ENCODE peak calls at places on chromosome 19, in ten cellular contexts. One of them, this sample, is unnamed.

GRCh38 chr19:38569368-38569983 is 48.3 kb downstream of the MAP4K1 start:
- DNase-seq in thoracic aorta: no peak
- DNase-seq in pancreas: no peak
- DNase-seq in GM13976: no peak
- DNase-seq in glutamatergic neuron: no peak
- DNase-seq in fibroblast of mammary gland: no peak
- DNase-seq in astrocyte of the spinal cord: no peak
- DNase-seq in lung: no peak
- DNase-seq in cardiac muscle cell: no peak
- DNase-seq in tibial artery: no peak
- DNase-seq in this sample: no peak

GRCh38 chr19:19106061-19106551 is 32.2 kb downstream of the TMEM161A start:
- DNase-seq in tibial artery: no peak
- DNase-seq in thoracic aorta: no peak
- DNase-seq in GM13976: no peak
- DNase-seq in pancreas: no peak
- DNase-seq in fibroblast of mammary gland: peak
- DNase-seq in glutamatergic neuron: peak
- DNase-seq in cardiac muscle cell: peak
- DNase-seq in lung: no peak
- DNase-seq in astrocyte of the spinal cord: no peak
- DNase-seq in this sample: no peak

GRCh38 chr19:8036438-8037099 is 16.0 kb upstream of the CCL25 start:
- DNase-seq in GM13976: no peak
- DNase-seq in glutamatergic neuron: no peak
- DNase-seq in pancreas: no peak
- DNase-seq in thoracic aorta: no peak
- DNase-seq in fibroblast of mammary gland: no peak
- DNase-seq in tibial artery: no peak
- DNase-seq in astrocyte of the spinal cord: no peak
- DNase-seq in cardiac muscle cell: no peak
- DNase-seq in lung: no peak
- DNase-seq in this sample: no peak

GRCh38 chr19:52922841-52923781 is at the start of gene ZNF888:
- DNase-seq in GM13976: peak
- DNase-seq in fibroblast of mammary gland: peak
- DNase-seq in pancreas: peak
- DNase-seq in thoracic aorta: peak
- DNase-seq in tibial artery: peak
- DNase-seq in cardiac muscle cell: peak
- DNase-seq in glutamatergic neuron: peak
- DNase-seq in lung: peak
- DNase-seq in astrocyte of the spinal cord: peak
- DNase-seq in this sample: peak

GRCh38 chr19:639251-640155 is at the start of gene FGF22:
- DNase-seq in fibroblast of mammary gland: peak
- DNase-seq in thoracic aorta: peak
- DNase-seq in GM13976: peak
- DNase-seq in glutamatergic neuron: peak
- DNase-seq in cardiac muscle cell: peak
- DNase-seq in lung: peak
- DNase-seq in pancreas: peak
- DNase-seq in astrocyte of the spinal cord: peak
- DNase-seq in tibial artery: peak
- DNase-seq in this sample: peak

GRCh38 chr19:13026478-13026999 is 31.3 kb downstream of the NFIX start:
- DNase-seq in pancreas: peak
- DNase-seq in lung: no peak
- DNase-seq in tibial artery: peak
- DNase-seq in thoracic aorta: no peak
- DNase-seq in astrocyte of the spinal cord: no peak
- DNase-seq in GM13976: no peak
- DNase-seq in glutamatergic neuron: no peak
- DNase-seq in fibroblast of mammary gland: peak
- DNase-seq in cardiac muscle cell: no peak
- DNase-seq in this sample: no peak

GRCh38 chr19:11663162-11663561 is 65.9 kb downstream of the ZNF627 start:
- DNase-seq in tibial artery: no peak
- DNase-seq in cardiac muscle cell: no peak
- DNase-seq in pancreas: no peak
- DNase-seq in fibroblast of mammary gland: no peak
- DNase-seq in lung: no peak
- DNase-seq in astrocyte of the spinal cord: no peak
- DNase-seq in thoracic aorta: no peak
- DNase-seq in GM13976: no peak
- DNase-seq in glutamatergic neuron: no peak
- DNase-seq in this sample: no peak

GRCh38 chr19:52945652-52946321 is 16.9 kb downstream of the ZNF816 start:
- DNase-seq in glutamatergic neuron: no peak
- DNase-seq in GM13976: no peak
- DNase-seq in cardiac muscle cell: no peak
- DNase-seq in tibial artery: no peak
- DNase-seq in astrocyte of the spinal cord: no peak
- DNase-seq in pancreas: no peak
- DNase-seq in fibroblast of mammary gland: no peak
- DNase-seq in thoracic aorta: no peak
- DNase-seq in lung: no peak
- DNase-seq in this sample: no peak

GRCh38 chr19:9835507-9835949 is 410 bp downstream of the PIN1 start:
- DNase-seq in glutamatergic neuron: no peak
- DNase-seq in tibial artery: no peak
- DNase-seq in GM13976: no peak
- DNase-seq in lung: peak
- DNase-seq in cardiac muscle cell: no peak
- DNase-seq in pancreas: no peak
- DNase-seq in thoracic aorta: no peak
- DNase-seq in astrocyte of the spinal cord: no peak
- DNase-seq in fibroblast of mammary gland: no peak
- DNase-seq in this sample: no peak

GRCh38 chr19:9834302-9834725 is 804 bp upstream of the PIN1 start:
- DNase-seq in lung: no peak
- DNase-seq in glutamatergic neuron: no peak
- DNase-seq in GM13976: no peak
- DNase-seq in astrocyte of the spinal cord: no peak
- DNase-seq in fibroblast of mammary gland: no peak
- DNase-seq in pancreas: no peak
- DNase-seq in cardiac muscle cell: no peak
- DNase-seq in thoracic aorta: no peak
- DNase-seq in tibial artery: no peak
- DNase-seq in this sample: no peak

GRCh38 chr19:9834726-9835506 is at the start of gene PIN1:
- DNase-seq in thoracic aorta: peak
- DNase-seq in cardiac muscle cell: peak
- DNase-seq in glutamatergic neuron: peak
- DNase-seq in tibial artery: peak
- DNase-seq in fibroblast of mammary gland: peak
- DNase-seq in astrocyte of the spinal cord: peak
- DNase-seq in GM13976: peak
- DNase-seq in pancreas: peak
- DNase-seq in lung: peak
- DNase-seq in this sample: peak

GRCh38 chr19:9838324-9838723 is 3.2 kb downstream of the PIN1 start:
- DNase-seq in cardiac muscle cell: no peak
- DNase-seq in thoracic aorta: no peak
- DNase-seq in astrocyte of the spinal cord: no peak
- DNase-seq in fibroblast of mammary gland: no peak
- DNase-seq in lung: no peak
- DNase-seq in GM13976: no peak
- DNase-seq in pancreas: no peak
- DNase-seq in glutamatergic neuron: no peak
- DNase-seq in tibial artery: no peak
- DNase-seq in this sample: no peak

GRCh38 chr19:9836021-9836420 is 903 bp downstream of the PIN1 start:
- DNase-seq in cardiac muscle cell: peak
- DNase-seq in lung: no peak
- DNase-seq in astrocyte of the spinal cord: peak
- DNase-seq in GM13976: no peak
- DNase-seq in glutamatergic neuron: no peak
- DNase-seq in tibial artery: no peak
- DNase-seq in fibroblast of mammary gland: peak
- DNase-seq in pancreas: no peak
- DNase-seq in thoracic aorta: no peak
- DNase-seq in this sample: no peak
- TF ChIP-seq CTCF in cardiac muscle cell: no peak
- TF ChIP-seq CTCF in lung: no peak
- TF ChIP-seq CTCF in astrocyte of the spinal cord: no peak
- TF ChIP-seq CTCF in GM13976: no peak
- TF ChIP-seq CTCF in glutamatergic neuron: no peak
- TF ChIP-seq CTCF in tibial artery: no peak
- TF ChIP-seq CTCF in fibroblast of mammary gland: no peak
- TF ChIP-seq CTCF in pancreas: no peak
- TF ChIP-seq CTCF in thoracic aorta: no peak
- TF ChIP-seq CTCF in this sample: no peak

GRCh38 chr19:2184422-2185012 is 20.8 kb downstream of the DOT1L start:
- DNase-seq in pancreas: no peak
- DNase-seq in cardiac muscle cell: no peak
- DNase-seq in glutamatergic neuron: no peak
- DNase-seq in lung: no peak
- DNase-seq in tibial artery: no peak
- DNase-seq in thoracic aorta: no peak
- DNase-seq in GM13976: no peak
- DNase-seq in astrocyte of the spinal cord: no peak
- DNase-seq in fibroblast of mammary gland: no peak
- DNase-seq in this sample: no peak

GRCh38 chr19:2188708-2189385 is 25.1 kb downstream of the DOT1L start:
- DNase-seq in lung: no peak
- DNase-seq in astrocyte of the spinal cord: no peak
- DNase-seq in glutamatergic neuron: no peak
- DNase-seq in GM13976: no peak
- DNase-seq in thoracic aorta: no peak
- DNase-seq in pancreas: no peak
- DNase-seq in tibial artery: no peak
- DNase-seq in fibroblast of mammary gland: peak
- DNase-seq in cardiac muscle cell: no peak
- DNase-seq in this sample: no peak

GRCh38 chr19:2185734-2186070 is 22.0 kb downstream of the DOT1L start:
- DNase-seq in GM13976: no peak
- DNase-seq in lung: no peak
- DNase-seq in cardiac muscle cell: no peak
- DNase-seq in pancreas: no peak
- DNase-seq in fibroblast of mammary gland: no peak
- DNase-seq in astrocyte of the spinal cord: no peak
- DNase-seq in glutamatergic neuron: no peak
- DNase-seq in tibial artery: no peak
- DNase-seq in thoracic aorta: no peak
- DNase-seq in this sample: no peak

GRCh38 chr19:2187164-2187563 is 23.4 kb downstream of the DOT1L start:
- DNase-seq in lung: no peak
- DNase-seq in fibroblast of mammary gland: no peak
- DNase-seq in pancreas: no peak
- DNase-seq in tibial artery: no peak
- DNase-seq in astrocyte of the spinal cord: no peak
- DNase-seq in glutamatergic neuron: no peak
- DNase-seq in GM13976: no peak
- DNase-seq in thoracic aorta: no peak
- DNase-seq in cardiac muscle cell: no peak
- DNase-seq in this sample: no peak

DNA sequence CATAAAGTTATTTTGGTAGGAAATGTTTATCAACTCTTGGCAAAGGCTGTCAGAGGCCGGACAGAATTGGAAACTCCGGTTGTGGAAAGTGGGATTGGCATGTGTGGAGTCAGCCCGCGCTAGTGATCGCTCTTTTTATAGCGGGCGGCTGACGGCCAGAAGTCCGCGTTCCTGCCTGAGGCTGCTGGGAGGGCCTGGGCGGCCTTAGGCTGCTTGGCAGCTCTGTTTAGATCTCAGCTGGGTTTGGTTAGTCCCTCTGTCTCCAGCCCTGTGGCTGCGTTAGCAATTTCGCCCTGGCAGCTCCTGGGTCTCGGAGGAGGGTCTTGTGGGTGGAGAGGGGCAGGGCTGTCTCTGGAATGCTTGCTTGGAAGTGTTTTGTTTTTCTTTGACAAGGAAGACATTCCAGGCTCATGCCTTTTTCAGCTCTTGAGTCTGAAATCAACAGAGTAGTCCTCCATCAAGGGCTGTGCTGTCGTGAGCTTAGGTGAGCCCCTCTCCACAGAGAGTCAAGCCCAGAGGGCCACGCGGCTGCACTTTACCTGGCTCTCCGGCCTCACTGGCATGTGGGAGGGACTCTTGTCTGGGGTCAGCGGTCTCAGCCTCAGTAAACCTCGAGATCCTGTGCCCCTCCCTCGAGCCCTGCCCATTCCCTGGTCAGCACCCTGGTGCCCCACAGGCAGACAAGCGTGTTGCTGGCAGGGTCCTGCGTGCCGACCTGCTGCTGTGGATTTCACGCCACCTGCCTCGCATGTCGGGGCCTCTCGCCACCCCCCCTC is 22.5 kb downstream of the DOT1L start:
- DNase-seq in glutamatergic neuron: no peak
- DNase-seq in tibial artery: peak
- DNase-seq in GM13976: no peak
- DNase-seq in astrocyte of the spinal cord: peak
- DNase-seq in fibroblast of mammary gland: peak
- DNase-seq in pancreas: no peak
- DNase-seq in lung: peak
- DNase-seq in cardiac muscle cell: peak
- DNase-seq in thoracic aorta: peak
- DNase-seq in this sample: no peak
- TF ChIP-seq CTCF in glutamatergic neuron: no peak
- TF ChIP-seq CTCF in tibial artery: no peak
- TF ChIP-seq CTCF in GM13976: no peak
- TF ChIP-seq CTCF in astrocyte of the spinal cord: no peak
- TF ChIP-seq CTCF in fibroblast of mammary gland: no peak
- TF ChIP-seq CTCF in pancreas: no peak
- TF ChIP-seq CTCF in lung: no peak
- TF ChIP-seq CTCF in cardiac muscle cell: no peak
- TF ChIP-seq CTCF in thoracic aorta: no peak
- TF ChIP-seq CTCF in this sample: no peak

DNA sequence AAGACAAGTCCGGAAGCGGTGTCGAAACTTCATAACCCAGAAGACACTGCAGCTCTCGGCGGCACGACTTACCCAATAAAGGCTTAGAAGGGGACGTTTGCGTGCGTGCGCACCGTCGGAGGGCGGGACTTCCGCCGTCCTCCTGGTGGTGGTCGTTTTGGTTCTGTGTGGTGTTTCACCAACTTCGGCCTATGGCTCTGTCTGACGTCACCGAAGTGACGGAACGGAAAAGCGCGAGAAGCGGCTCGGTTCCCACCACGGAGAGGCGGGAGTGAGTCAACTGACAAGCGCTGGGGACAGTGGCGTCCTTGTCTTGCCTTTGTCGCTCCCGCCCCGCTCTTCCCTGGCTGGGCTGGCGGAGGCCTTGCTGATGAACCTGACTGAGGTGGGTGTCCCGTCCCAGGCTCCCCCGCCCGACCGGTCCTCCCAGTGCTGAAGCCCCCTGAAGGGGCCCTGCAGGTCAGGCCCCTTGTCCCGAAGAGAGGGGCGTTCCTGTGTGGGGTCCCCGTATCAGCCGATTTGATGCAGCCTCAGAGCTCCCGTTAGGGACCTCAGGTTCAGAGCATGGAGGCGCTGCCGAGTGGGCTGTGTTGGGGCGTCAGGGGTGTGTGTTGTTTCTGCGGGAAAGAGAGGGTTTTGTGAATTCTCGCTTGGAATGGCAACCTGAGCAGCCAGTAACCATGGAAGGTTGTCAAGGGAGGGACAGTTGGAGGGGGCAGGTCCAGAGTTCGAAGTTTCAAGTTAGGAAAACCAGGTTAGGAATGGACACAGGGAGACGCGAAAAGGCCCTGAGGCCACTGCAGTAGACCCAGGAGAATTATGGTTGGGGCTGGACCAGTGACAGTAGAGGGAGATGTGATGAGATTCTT is at the start of gene ZNF548:
- DNase-seq in GM13976: peak
- DNase-seq in glutamatergic neuron: peak
- DNase-seq in tibial artery: peak
- DNase-seq in lung: peak
- DNase-seq in pancreas: peak
- DNase-seq in cardiac muscle cell: peak
- DNase-seq in fibroblast of mammary gland: peak
- DNase-seq in thoracic aorta: peak
- DNase-seq in astrocyte of the spinal cord: peak
- DNase-seq in this sample: peak
- TF ChIP-seq CTCF in GM13976: no peak
- TF ChIP-seq CTCF in glutamatergic neuron: no peak
- TF ChIP-seq CTCF in tibial artery: peak
- TF ChIP-seq CTCF in lung: peak
- TF ChIP-seq CTCF in pancreas: no peak
- TF ChIP-seq CTCF in cardiac muscle cell: peak
- TF ChIP-seq CTCF in fibroblast of mammary gland: peak
- TF ChIP-seq CTCF in thoracic aorta: peak
- TF ChIP-seq CTCF in astrocyte of the spinal cord: peak
- TF ChIP-seq CTCF in this sample: no peak

DNA sequence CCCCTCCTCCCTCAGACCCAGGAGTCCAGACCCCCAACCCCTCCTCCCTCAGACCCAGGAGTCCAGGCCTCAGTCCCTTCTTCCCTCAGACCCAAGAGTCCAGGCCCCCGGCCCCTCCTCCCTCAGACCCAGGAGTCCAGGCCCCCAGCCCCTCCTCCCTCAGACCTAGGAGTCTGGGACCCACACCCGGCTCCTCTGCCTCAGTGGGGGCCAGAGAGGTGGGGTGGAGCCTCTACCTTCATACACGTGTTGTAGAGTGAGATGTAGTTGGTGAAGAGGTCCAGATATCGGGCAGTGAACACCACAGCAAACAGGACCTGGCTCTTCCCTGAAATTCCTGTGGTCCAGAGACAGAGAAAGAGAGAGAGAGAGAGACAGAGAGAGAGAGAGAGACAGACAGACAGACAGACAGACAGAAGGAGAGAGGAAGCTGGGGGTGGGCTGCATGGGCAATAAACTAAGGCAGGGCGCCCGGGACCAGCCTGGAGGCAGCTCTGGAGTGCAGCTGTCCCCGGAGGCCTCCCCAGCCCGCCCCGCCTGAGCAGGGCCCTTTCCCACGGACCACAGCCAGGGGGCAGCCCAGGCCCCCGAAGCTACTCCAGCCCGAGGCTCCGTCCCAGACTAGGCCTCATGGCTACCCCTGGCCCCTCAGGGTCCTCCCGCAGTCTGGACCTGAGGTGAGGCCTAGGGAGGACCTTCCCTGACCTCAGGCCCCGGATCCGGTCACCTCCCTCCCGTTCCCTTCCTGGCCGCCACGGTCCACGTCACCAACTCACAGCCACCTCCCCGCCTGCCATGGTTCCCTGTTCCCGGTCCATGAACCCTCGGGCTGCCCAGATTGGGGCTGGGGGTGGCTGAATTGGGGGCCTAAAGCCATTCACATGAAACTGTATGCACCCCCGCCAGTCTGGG is 907 bp downstream of the KDELR1 start:
- DNase-seq in astrocyte of the spinal cord: peak
- DNase-seq in glutamatergic neuron: peak
- DNase-seq in pancreas: peak
- DNase-seq in lung: peak
- DNase-seq in GM13976: peak
- DNase-seq in tibial artery: peak
- DNase-seq in cardiac muscle cell: peak
- DNase-seq in fibroblast of mammary gland: peak
- DNase-seq in thoracic aorta: no peak
- DNase-seq in this sample: peak
- TF ChIP-seq CTCF in astrocyte of the spinal cord: peak
- TF ChIP-seq CTCF in glutamatergic neuron: peak
- TF ChIP-seq CTCF in pancreas: peak
- TF ChIP-seq CTCF in lung: peak
- TF ChIP-seq CTCF in GM13976: peak
- TF ChIP-seq CTCF in tibial artery: peak
- TF ChIP-seq CTCF in cardiac muscle cell: peak
- TF ChIP-seq CTCF in fibroblast of mammary gland: peak
- TF ChIP-seq CTCF in thoracic aorta: peak
- TF ChIP-seq CTCF in this sample: peak